ENCODE peak calls at places on chromosomes 6 and 20, in four cellular contexts. W is GM12878, T is K562, N is HepG2. V is an unnamed sample.

GRCh38 chr6:138817799-138818198 is 21.9 kb downstream of the ECT2L start:
- DNase-seq in W (no peak), T (no peak), N (no peak), V (no peak)

GRCh38 chr6:89508755-89509563 is 76.0 kb downstream of the ANKRD6 start:
- DNase-seq in W (no peak), T (no peak), N (peak), V (no peak)

GRCh38 chr20:47825011-47825762 is 39.9 kb upstream of the SULF2 start:
- DNase-seq in W (no peak), T (no peak), N (no peak), V (no peak)

GRCh38 chr6:26754212-26754611 is 94.7 kb upstream of the ZNF322 start:
- DNase-seq in W (no peak), T (no peak), N (no peak), V (no peak)

GRCh38 chr6:7328159-7328713 is 15.2 kb upstream of the SSR1 start:
- DNase-seq in W (no peak), T (no peak), N (no peak), V (no peak)

GRCh38 chr6:141562181-141562800 is 570.4 kb upstream of the GJE1 start:
- DNase-seq in W (no peak), T (peak), N (no peak), V (peak)

GRCh38 chr6:41698350-41698781 is 37.0 kb downstream of the TFEB start:
- DNase-seq in W (no peak), T (no peak), N (no peak), V (no peak)

GRCh38 chr6:165580139-165580538 is 82.9 kb downstream of the PDE10A start:
- DNase-seq in W (no peak), T (no peak), N (no peak), V (no peak)

GRCh38 chr6:164085552-164086325 is 671.2 kb downstream of the QKI start:
- DNase-seq in W (no peak), T (no peak), N (no peak), V (no peak)

GRCh38 chr6:76026101-76026500 is 46.4 kb downstream of the IMPG1 start:
- DNase-seq in W (no peak), T (no peak), N (no peak), V (no peak)

GRCh38 chr6:99802396-99803031 is 191.5 kb downstream of the MCHR2 start:
- DNase-seq in W (no peak), T (no peak), N (no peak), V (no peak)

GRCh38 chr6:125867483-125867935 is 76.7 kb downstream of the NCOA7 start:
- DNase-seq in W (no peak), T (no peak), N (peak), V (no peak)

GRCh38 chr6:13488015-13488895 is 855 bp upstream of the GFOD1 start:
- DNase-seq in W (no peak), T (no peak), N (no peak), V (peak)

GRCh38 chr20:24650091-24650490 is 180.7 kb downstream of the SYNDIG1 start:
- DNase-seq in W (no peak), T (no peak), N (no peak), V (no peak)

GRCh38 chr6:68859233-68859632 is 224.2 kb downstream of the ADGRB3 start:
- DNase-seq in W (no peak), T (no peak), N (no peak), V (no peak)

GRCh38 chr20:9837634-9838033 is 1.2 kb downstream of the PAK5 start:
- DNase-seq in W (no peak), T (no peak), N (no peak), V (no peak)

GRCh38 chr6:93423542-93423941 is 4.2 kb upstream of the EPHA7 start:
- DNase-seq in W (no peak), T (no peak), N (peak), V (peak)

GRCh38 chr6:157017022-157017421 is 239.8 kb downstream of the ARID1B start:
- DNase-seq in W (no peak), T (no peak), N (no peak), V (no peak)

GRCh38 chr20:15637971-15638754 is 935.1 kb downstream of the KIF16B start:
- DNase-seq in W (no peak), T (no peak), N (no peak), V (no peak)

GRCh38 chr6:2677080-2677593 is 73.6 kb downstream of the MYLK4 start:
- DNase-seq in W (no peak), T (no peak), N (no peak), V (no peak)

GRCh38 chr20:64247970-64248841 is 7.3 kb upstream of the PCMTD2 start:
- DNase-seq in W (no peak), T (peak), N (no peak), V (no peak)

GRCh38 chr6:55882731-55883595 is 7.6 kb upstream of the BMP5 start:
- DNase-seq in W (no peak), T (no peak), N (no peak), V (no peak)

GRCh38 chr20:8082025-8082424 is 50.0 kb upstream of the PLCB1 start:
- DNase-seq in W (no peak), T (no peak), N (peak), V (peak)

GRCh38 chr6:158095671-158096070 is 72.4 kb downstream of the SERAC1 start:
- DNase-seq in W (no peak), T (no peak), N (no peak), V (no peak)

GRCh38 chr20:51871943-51872342 is 69.6 kb upstream of the SALL4 start:
- DNase-seq in W (no peak), T (no peak), N (no peak), V (peak)

GRCh38 chr6:29989211-29989610 is 46.9 kb downstream of the HLA-A start:
- DNase-seq in W (no peak), T (no peak), N (no peak), V (no peak)

GRCh38 chr6:105223242-105223641 is 43.4 kb upstream of the POPDC3 start:
- DNase-seq in W (no peak), T (no peak), N (no peak), V (no peak)

GRCh38 chr20:46967647-46968046 is 73.0 kb downstream of the EYA2 start:
- DNase-seq in W (no peak), T (no peak), N (peak), V (no peak)

GRCh38 chr20:54112221-54112884 is 42.0 kb upstream of the BCAS1 start:
- DNase-seq in W (no peak), T (no peak), N (no peak), V (no peak)

GRCh38 chr6:37061157-37061804 is 55.8 kb downstream of the FGD2 start:
- DNase-seq in W (no peak), T (no peak), N (no peak), V (no peak)

GRCh38 chr6:34147906-34148701 is 2.2 kb upstream of the GRM4 start:
- DNase-seq in W (no peak), T (no peak), N (no peak), V (no peak)

GRCh38 chr20:60813066-60813465 is 439.0 kb upstream of the CDH4 start:
- DNase-seq in W (no peak), T (no peak), N (no peak), V (no peak)

GRCh38 chr6:53765270-53765669 is 29.5 kb upstream of the LRRC1 start:
- DNase-seq in W (no peak), T (no peak), N (no peak), V (no peak)

GRCh38 chr6:125981566-125982185 is 4.7 kb upstream of the TRMT11 start:
- DNase-seq in W (no peak), T (no peak), N (no peak), V (no peak)

GRCh38 chr20:11195899-11196558 is 522.2 kb upstream of the JAG1 start:
- DNase-seq in W (no peak), T (no peak), N (no peak), V (no peak)

GRCh38 chr20:47810116-47810672 is 24.9 kb upstream of the SULF2 start:
- DNase-seq in W (no peak), T (no peak), N (no peak), V (no peak)

GRCh38 chr20:63032861-63033634 is 26.3 kb upstream of the BHLHE23 start:
- DNase-seq in W (peak), T (no peak), N (no peak), V (no peak)

GRCh38 chr6:55469829-55470438 is 109.1 kb downstream of the HMGCLL1 start:
- DNase-seq in W (no peak), T (no peak), N (no peak), V (no peak)

GRCh38 chr20:53611449-53611894 is 17.8 kb upstream of the ZNF217 start:
- DNase-seq in W (peak), T (no peak), N (no peak), V (peak)

GRCh38 chr6:15499125-15499524 is 163.7 kb downstream of the DTNBP1 start:
- DNase-seq in W (no peak), T (no peak), N (no peak), V (no peak)

GRCh38 chr6:15498640-15499039 is 164.2 kb downstream of the DTNBP1 start:
- DNase-seq in W (no peak), T (peak), N (no peak), V (no peak)

GRCh38 chr6:15500901-15501805 is 161.7 kb downstream of the DTNBP1 start:
- DNase-seq in W (no peak), T (no peak), N (no peak), V (no peak)

GRCh38 chr6:15500078-15500740 is 162.6 kb downstream of the DTNBP1 start:
- DNase-seq in W (no peak), T (no peak), N (no peak), V (no peak)

GRCh38 chr6:15499591-15499990 is 163.2 kb downstream of the DTNBP1 start:
- DNase-seq in W (no peak), T (no peak), N (no peak), V (no peak)
- TF ChIP-seq FOXM1 in W (no peak), T (no peak), N (no peak), V (no peak)

DNA sequence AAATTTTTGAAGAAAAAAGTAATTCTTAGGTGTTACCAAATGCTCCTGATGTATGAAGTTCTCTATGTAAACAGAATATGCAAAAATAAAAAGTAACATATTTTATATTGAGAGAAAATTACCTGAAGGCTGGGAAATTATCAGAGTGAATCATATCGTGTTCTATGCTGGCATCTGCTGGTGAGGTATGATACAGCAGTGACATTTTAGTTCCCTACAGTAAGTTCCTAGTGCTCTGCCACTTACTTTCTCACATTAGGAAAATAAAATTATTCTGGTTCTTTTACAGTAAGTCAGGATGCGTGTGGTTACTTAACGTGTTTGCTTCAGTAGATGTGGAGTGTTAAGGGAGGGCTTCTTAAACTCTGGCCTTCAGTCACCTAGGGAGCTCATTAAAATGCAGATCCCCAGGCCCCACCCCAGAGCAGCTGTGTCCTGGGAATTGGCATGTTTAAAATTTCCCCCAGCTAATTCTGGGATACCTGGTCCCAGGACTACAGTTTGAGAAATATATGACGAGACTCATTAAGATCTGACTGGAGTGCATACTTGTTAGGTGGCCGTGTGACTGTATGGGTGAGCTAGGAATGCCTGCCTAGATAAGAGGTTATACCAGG is 3.2 kb downstream of the ACTR5 start:
- DNase-seq in W (no peak), T (peak), N (peak), V (peak)
- TF ChIP-seq FOXK2 in W (no peak), T (no peak), N (no peak), V (no peak)

GRCh38 chr6:35550437-35550836 is 37.7 kb upstream of the TULP1 start:
- DNase-seq in W (no peak), T (no peak), N (no peak), V (no peak)

GRCh38 chr6:35557239-35557638 is 44.5 kb upstream of the TULP1 start:
- DNase-seq in W (no peak), T (no peak), N (no peak), V (no peak)

GRCh38 chr6:35552285-35552917 is 39.7 kb upstream of the TULP1 start:
- DNase-seq in W (peak), T (peak), N (peak), V (peak)

GRCh38 chr6:35554811-35555210 is 42.1 kb upstream of the TULP1 start:
- DNase-seq in W (no peak), T (no peak), N (no peak), V (no peak)

DNA sequence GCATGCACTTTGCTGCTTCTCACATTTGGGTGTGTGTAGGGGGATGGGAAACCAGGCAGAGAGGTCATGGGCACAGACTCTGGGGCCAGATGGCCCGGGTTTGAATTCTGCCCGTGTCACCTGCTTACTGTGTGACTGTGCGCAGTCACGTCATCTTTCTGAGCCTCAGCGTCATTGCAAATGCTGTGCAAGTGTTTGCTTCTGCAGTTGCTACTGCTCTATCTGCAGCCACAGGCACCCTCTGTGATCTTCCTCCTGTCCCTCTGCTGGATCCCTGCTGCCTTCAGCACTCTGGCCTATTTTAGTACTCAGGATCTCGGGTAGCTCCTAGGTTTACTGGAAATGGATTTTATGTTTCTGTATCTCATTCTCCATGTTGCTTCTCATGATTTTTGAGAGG is 40.6 kb upstream of the TULP1 start:
- DNase-seq in W (no peak), T (no peak), N (no peak), V (no peak)
- TF ChIP-seq TARDBP in W (no peak), T (no peak), N (no peak), V (no peak)

GRCh38 chr6:168354338-168354737 is 34.8 kb upstream of the DACT2 start:
- DNase-seq in W (no peak), T (no peak), N (no peak), V (no peak)

GRCh38 chr6:168353041-168353440 is 33.5 kb upstream of the DACT2 start:
- DNase-seq in W (no peak), T (no peak), N (no peak), V (no peak)

GRCh38 chr6:168359794-168360193 is 40.2 kb upstream of the DACT2 start:
- DNase-seq in W (no peak), T (no peak), N (no peak), V (no peak)

GRCh38 chr6:168361766-168362165 is 42.2 kb upstream of the DACT2 start:
- DNase-seq in W (no peak), T (no peak), N (no peak), V (no peak)

GRCh38 chr6:168355716-168356522 is 36.3 kb upstream of the DACT2 start:
- DNase-seq in W (no peak), T (peak), N (peak), V (peak)
- TF ChIP-seq FOXM1 in W (no peak), T (no peak), N (no peak), V (no peak)

GRCh38 chr6:79466222-79466834 is 70.9 kb downstream of the LCA5 start:
- DNase-seq in W (no peak), T (no peak), N (no peak), V (peak)

GRCh38 chr6:79468116-79468515 is 69.1 kb downstream of the LCA5 start:
- DNase-seq in W (no peak), T (no peak), N (no peak), V (no peak)

GRCh38 chr6:79461205-79461604 is 76.0 kb downstream of the LCA5 start:
- DNase-seq in W (no peak), T (no peak), N (peak), V (no peak)

GRCh38 chr6:79467716-79468115 is 69.5 kb downstream of the LCA5 start:
- DNase-seq in W (no peak), T (no peak), N (peak), V (peak)

DNA sequence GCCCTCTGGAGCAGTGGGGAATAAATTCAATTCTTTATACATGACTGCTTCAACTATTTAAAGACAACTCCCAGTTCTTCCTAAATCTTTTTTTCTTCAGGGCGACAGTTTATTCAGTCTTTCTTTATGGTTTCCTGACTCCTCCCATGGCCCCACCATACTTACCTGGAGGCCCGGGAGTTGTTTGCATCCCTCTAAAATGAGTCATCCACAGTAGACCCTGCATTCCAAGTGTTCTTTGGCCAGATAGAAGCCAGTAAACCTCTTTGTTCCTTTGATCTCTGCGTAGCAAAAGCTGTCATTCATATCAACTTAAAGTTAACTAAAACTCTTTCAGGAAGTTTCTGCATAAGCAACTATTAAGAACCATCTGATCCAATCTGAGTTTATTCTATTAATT is 73.5 kb downstream of the LCA5 start:
- DNase-seq in W (no peak), T (no peak), N (peak), V (no peak)
- TF ChIP-seq FOXK2 in W (no peak), T (no peak), N (no peak), V (no peak)

GRCh38 chr6:50995036-50995435 is 176.4 kb downstream of the TFAP2B start:
- DNase-seq in W (no peak), T (no peak), N (no peak), V (no peak)

GRCh38 chr6:50994026-50994720 is 175.5 kb downstream of the TFAP2B start:
- DNase-seq in W (no peak), T (no peak), N (no peak), V (no peak)

GRCh38 chr6:50992232-50992631 is 173.6 kb downstream of the TFAP2B start:
- DNase-seq in W (no peak), T (no peak), N (no peak), V (no peak)

GRCh38 chr6:50990750-50991446 is 172.2 kb downstream of the TFAP2B start:
- DNase-seq in W (no peak), T (no peak), N (peak), V (no peak)

DNA sequence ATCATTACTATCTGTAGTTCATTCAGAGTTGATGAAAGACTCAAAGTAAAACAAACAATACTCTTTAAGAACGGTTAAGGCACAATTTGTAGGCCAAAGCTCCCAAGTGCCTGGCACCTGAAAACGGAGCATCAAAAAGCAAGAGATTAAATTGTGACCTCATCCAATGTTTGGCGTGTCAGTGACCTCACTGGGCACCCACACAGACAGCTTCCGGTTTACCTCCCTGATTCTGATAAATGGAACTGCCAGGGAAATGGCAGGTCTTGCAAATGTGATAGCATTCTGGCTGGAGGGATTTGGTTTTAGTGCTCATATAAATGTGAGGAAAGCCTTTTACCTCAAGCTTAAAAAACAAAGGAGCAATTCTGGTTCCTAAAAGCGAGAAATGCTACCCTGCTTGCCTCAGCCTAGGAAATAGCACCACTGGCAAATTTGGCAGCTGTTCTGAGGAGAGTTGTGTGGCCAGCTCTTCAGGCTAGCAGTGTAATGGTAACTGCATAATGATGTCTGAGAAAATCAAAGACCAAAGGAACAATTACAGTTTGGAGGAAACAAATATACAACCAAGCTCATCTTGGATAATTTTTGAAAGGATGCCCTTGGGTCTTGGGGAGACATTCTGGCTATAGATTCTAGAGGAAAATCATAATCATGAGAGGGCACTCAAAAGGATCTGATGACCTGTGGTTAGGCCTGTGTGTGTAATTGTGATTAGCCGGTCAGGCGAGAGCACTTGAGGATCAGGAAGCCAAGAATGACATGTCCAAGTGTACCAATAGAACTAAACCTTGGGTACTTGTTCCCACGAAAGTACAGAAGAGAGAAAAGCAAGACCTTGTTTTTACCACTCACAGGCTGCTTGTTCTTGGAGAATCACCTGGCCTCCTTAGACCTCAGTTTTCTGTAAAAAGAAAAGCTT is 174.3 kb downstream of the TFAP2B start:
- DNase-seq in W (no peak), T (no peak), N (no peak), V (no peak)
- TF ChIP-seq TARDBP in W (no peak), T (no peak), N (no peak), V (no peak)

V was measured in HEK293T.